ENCODE peak calls at places on chromosomes 7 and 10, in four cellular contexts. O is heart right ventricle, C is RWPE1, V is HCT116. T is an unnamed sample.

GRCh38 chr10:48542471-48543210 is 62.2 kb downstream of the ARHGAP22 start:
- DNase-seq in O (no peak), C (no peak), V (no peak), T (no peak)

GRCh38 chr10:124063736-124064135 is 29.7 kb downstream of the CHST15 start:
- DNase-seq in V (no peak), O (no peak), C (peak; percentile 69), T (no peak)

GRCh38 chr10:130188195-130189175 is 52.3 kb downstream of the GLRX3 start:
- DNase-seq in O (no peak), V (no peak), C (peak; percentile 20), T (no peak)

GRCh38 chr10:72265925-72266865 is 7.5 kb upstream of the DDIT4 start:
- DNase-seq in O (no peak), C (no peak), V (no peak), T (no peak)

GRCh38 chr7:159094030-159094740 is 50.5 kb downstream of the VIPR2 start:
- DNase-seq in O (no peak), C (no peak), V (no peak), T (no peak)

GRCh38 chr10:96025566-96025965 is 17.8 kb upstream of the CCNJ start:
- DNase-seq in O (no peak), C (no peak), V (peak; percentile 34), T (no peak)

GRCh38 chr10:116385994-116386809 is 41.4 kb upstream of the PNLIPRP3 start:
- DNase-seq in C (peak; percentile 16), V (peak; percentile 22), O (no peak), T (no peak)

GRCh38 chr7:118731854-118732253 is 507.4 kb downstream of the ANKRD7 start:
- DNase-seq in C (no peak), V (peak; percentile 13), O (no peak), T (no peak)

GRCh38 chr10:5888843-5889623 is 660 bp downstream of the ANKRD16 start:
- DNase-seq in C (peak; percentile 25), O (peak; percentile 36), V (no peak), T (peak; percentile 23)

GRCh38 chr7:128827248-128827958 is 2.8 kb upstream of the FLNC start:
- DNase-seq in O (peak; percentile 62), V (peak; percentile 53), C (no peak), T (no peak)

GRCh38 chr7:128829391-128830166 is 627 bp upstream of the FLNC start:
- DNase-seq in C (no peak), V (no peak), O (no peak), T (no peak)

GRCh38 chr7:128827971-128828711 is 2.1 kb upstream of the FLNC start:
- DNase-seq in C (no peak), O (peak; percentile 62), V (peak; percentile 34), T (no peak)

GRCh38 chr7:128826916-128827247 is 3.3 kb upstream of the FLNC start:
- DNase-seq in C (no peak), O (no peak), V (no peak), T (no peak)

DNA sequence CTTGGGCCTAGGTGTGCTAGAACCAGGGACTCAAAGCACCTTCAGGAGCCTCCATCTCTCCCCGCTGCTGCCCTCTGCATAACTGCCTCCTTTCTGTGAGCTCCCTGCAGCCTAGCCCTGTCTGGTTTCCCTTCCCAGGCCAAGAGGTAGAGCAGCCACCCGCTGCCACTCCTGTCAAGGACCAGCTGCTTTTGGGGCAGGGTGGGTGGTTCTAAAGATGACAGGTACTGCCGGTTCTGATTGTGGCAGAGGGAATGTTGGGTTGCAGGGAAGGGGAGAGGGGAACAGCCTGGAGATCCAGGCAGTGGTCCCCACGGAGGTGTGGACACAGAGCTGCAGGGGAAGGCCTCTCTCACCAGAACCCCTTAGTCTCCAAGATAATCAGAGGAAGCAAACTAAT is 3.7 kb upstream of the FLNC start:
- DNase-seq in O (peak; percentile 7), V (no peak), C (no peak), T (no peak)
- H3K27ac ChIP-seq in O (no peak overlapping the region), V (peak overlapping the region; percentile 82), C (no peak overlapping the region), T (no peak overlapping the region)

DNA sequence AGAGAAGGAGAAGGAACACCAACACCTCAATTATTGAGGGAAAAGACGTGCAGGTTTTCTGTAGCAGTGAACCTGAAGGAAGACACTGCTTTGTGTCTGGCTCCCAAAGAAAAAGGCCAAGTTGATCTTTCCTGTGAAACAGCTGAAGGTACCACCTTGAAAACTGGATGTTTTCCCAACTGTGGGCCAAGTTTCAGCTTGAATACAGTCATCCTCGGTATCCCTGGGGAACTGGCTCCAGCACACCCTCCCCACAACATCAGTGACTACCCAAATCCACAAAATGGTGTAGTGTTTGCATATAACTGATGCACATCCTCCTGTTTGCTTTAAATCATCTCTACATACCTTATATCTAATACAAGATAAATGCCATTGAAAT is 297.0 kb upstream of the PITRM1 start:
- DNase-seq in V (no peak), C (no peak), O (no peak), T (no peak)
- H3K27ac ChIP-seq in V (peak overlapping the region; percentile 81), C (peak overlapping the region; percentile 96), O (peak overlapping the region; percentile 46), T (no peak overlapping the region)

GRCh38 chr10:122516733-122517132 is 43.8 kb upstream of the DMBT1 start:
- DNase-seq in O (no peak), V (no peak), C (no peak), T (no peak)

GRCh38 chr10:122513053-122513452 is 47.5 kb upstream of the DMBT1 start:
- DNase-seq in C (no peak), O (no peak), V (no peak), T (no peak)

GRCh38 chr10:122514045-122514840 is 46.3 kb upstream of the DMBT1 start:
- DNase-seq in V (no peak), O (no peak), C (no peak), T (no peak)

GRCh38 chr10:122515022-122515424 is 45.5 kb upstream of the DMBT1 start:
- DNase-seq in V (no peak), O (no peak), C (no peak), T (no peak)

DNA sequence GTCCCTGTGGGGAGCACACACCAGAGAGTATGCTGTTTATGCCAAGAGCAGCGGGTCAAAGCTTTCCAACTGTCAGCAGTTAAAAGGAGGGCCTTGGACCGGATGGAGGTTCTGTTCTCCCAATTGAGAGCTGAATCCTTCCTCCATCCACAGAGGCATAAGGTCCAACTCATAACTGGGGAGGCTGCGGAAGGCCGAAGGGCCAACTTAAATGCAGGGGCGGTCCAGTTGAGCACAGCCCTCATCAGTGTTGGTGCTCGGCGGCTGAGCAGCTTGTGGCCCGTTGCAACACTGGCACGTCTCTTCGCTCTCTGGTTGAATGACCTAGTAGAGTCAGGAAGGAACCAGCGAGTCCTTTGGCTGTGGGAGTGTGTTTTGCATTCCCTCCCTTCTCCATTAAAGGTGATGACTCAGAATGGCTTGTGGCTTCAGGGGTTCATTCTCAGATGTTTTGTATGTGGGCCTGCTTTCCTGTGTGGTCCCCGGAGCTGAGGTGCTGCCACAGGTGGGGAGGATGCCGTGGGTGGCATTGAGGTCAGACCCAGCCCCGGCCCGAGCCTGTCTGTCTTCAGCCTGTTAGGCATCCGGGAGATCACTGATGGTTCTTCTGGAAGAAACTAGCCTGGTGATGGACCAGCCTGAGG is 44.8 kb upstream of the DMBT1 start:
- DNase-seq in C (no peak), V (no peak), O (peak; percentile 27), T (no peak)
- H3K27ac ChIP-seq in C (peak overlapping the region; percentile 29), V (no peak overlapping the region), O (no peak overlapping the region), T (peak overlapping the region; percentile 32)

DNA sequence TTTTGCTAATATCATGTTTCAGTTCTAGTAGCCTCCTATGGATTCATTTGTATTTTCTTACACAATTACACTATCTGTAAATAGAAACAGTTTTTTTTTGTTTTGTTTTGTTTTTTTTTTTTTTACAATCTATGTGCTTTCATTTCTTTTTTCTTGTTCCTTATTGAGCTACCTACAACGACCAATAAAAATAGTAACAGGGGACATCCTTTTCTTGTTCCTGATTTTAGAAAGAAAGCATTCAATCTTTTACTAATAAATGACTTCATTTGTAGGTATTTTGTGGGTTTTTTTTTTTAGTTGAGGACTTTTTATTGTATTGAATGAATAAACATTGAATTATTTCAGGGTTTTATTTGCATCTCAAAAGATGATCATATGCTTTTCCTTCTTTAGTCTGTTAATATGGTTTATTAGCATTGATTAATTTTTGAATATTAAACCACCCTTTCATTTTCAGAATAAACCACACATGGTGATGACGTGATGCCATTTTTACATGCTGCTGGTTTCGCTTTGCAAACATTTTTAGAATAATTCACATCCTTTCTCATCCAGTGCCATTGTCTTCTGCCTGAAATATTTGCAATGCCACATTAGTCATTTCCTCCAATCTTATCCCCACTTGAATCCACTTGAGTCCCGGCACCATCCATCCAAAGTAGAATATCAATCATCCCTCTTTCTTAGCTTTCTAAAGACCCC is 18.1 kb upstream of the AKR1E2 start:
- DNase-seq in O (no peak), C (peak; percentile 69), V (no peak), T (no peak)
- H3K27ac ChIP-seq in O (no peak overlapping the region), C (peak overlapping the region; percentile 49), V (no peak overlapping the region), T (no peak overlapping the region)

T was measured in substantia nigra.